ENCODE peak calls at places on chromosome 16, in five cellular contexts. I, H, E, D and V are unnamed samples.

GRCh38 chr16:6375471-6376075 is 957.1 kb upstream of the RBFOX1 start:
- DNase-seq in D (no peak), I (no peak), E (peak; percentile 9), H (no peak), V (no peak)

GRCh38 chr16:66568355-66568754 is 2.1 kb downstream of the CMTM1 start:
- DNase-seq in H (no peak), E (peak; percentile 49), D (no peak), I (peak; percentile 57), V (no peak)

GRCh38 chr16:78291642-78292041 is 192.2 kb downstream of the WWOX start:
- DNase-seq in H (no peak), D (no peak), I (no peak), E (no peak), V (no peak)

GRCh38 chr16:14485811-14486519 is 144.1 kb downstream of the PARN start:
- DNase-seq in D (no peak), I (no peak), E (no peak), H (no peak), V (no peak)

GRCh38 chr16:89565256-89565505 is 4.7 kb downstream of the RPL13 start:
- DNase-seq in H (no peak), D (no peak), I (no peak), E (no peak), V (no peak)

GRCh38 chr16:4936991-4937781 is at the start of gene PPL:
- DNase-seq in D (no peak), I (no peak), H (peak; percentile 98), E (no peak), V (no peak)

GRCh38 chr16:17026600-17027242 is 444.0 kb downstream of the XYLT1 start:
- DNase-seq in H (no peak), I (no peak), D (no peak), E (no peak), V (no peak)

GRCh38 chr16:16004314-16004749 is 54.9 kb downstream of the ABCC1 start:
- DNase-seq in I (peak; percentile 95), D (no peak), H (no peak), E (peak; percentile 88), V (no peak)

GRCh38 chr16:57723170-57723569 is 12.4 kb upstream of the KATNB1 start:
- DNase-seq in I (no peak), H (no peak), D (no peak), E (peak; percentile 28), V (no peak)

GRCh38 chr16:65123846-65124513 is 2.1 kb upstream of the CDH11 start:
- DNase-seq in I (peak; percentile 19), D (no peak), E (peak; percentile 55), H (no peak), V (no peak)

GRCh38 chr16:65122724-65122973 is 786 bp upstream of the CDH11 start:
- DNase-seq in E (no peak), D (no peak), I (no peak), H (no peak), V (no peak)

GRCh38 chr16:65120811-65121721 is 797 bp downstream of the CDH11 start:
- DNase-seq in D (no peak), I (peak; percentile 37), E (peak; percentile 51), H (peak; percentile 37), V (no peak)

GRCh38 chr16:65122974-65123845 is 1.3 kb upstream of the CDH11 start:
- DNase-seq in H (peak; percentile 69), D (no peak), I (peak; percentile 63), E (peak; percentile 67), V (no peak)

GRCh38 chr16:65121870-65122723 is at the start of gene CDH11:
- DNase-seq in D (peak; percentile 70), H (peak; percentile 62), I (peak; percentile 82), E (peak; percentile 92), V (no peak)
- TF ChIP-seq CTCF in D (peak; percentile 53), H (no peak), I (peak; percentile 50), E (peak; percentile 46), V (peak; percentile 64)

DNA sequence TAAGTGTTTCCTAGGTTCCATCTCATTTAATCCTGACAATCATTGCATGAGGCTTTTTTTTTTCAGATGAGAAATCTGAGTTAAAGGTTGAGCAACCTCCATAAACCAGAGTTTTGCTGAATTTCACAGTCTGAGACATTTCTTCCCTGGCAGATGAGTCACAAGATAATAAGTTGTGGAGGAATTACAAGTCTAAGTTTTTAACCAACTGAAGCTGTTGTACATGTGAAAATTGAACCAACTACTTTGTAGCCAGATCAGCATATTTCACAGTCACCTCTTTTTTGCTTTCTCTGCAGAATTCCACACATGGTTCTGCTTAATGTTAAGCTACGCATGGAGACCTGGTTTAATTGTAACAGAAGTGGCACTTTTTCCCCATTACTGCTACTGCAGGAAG is 765.6 kb downstream of the CDH11 start:
- DNase-seq in D (peak; percentile 81), H (no peak), E (peak; percentile 93), I (peak; percentile 87), V (peak; percentile 77)
- H3K4me3 ChIP-seq in D (no peak overlapping the region), H (no peak overlapping the region), E (no peak overlapping the region), I (no peak overlapping the region), V (no peak overlapping the region)

GRCh38 chr16:2586241-2586640 is 48.4 kb downstream of the PDPK1 start:
- DNase-seq in D (no peak), H (no peak), I (no peak), E (no peak), V (no peak)
- TF ChIP-seq CTCF in D (no peak), H (no peak), I (peak; percentile 10), E (peak; percentile 37), V (peak; percentile 6)

DNA sequence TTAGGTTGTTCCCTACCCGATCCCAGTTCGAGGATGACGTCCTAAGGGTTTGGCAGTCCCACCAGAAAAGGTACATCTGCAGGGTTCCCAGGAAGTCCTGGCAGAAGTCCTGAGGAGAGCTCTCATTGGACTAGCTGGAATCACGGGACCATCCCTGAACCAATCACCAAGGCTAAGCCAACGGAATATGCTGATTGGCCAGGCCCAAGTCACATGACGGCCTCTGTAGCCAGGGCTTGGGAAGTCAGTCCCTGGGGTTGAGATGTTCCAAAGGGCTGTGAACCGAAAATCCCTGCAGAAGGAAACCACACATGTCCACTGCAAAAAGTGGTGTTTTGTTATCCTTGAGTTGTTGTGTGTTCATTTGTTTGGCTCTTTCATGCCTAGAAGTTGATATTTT is 68.2 kb upstream of the ZNF423 start:
- DNase-seq in D (no peak), E (peak; percentile 6), I (no peak), H (no peak), V (no peak)
- H3K4me3 ChIP-seq in D (no peak overlapping the region), E (no peak overlapping the region), I (no peak overlapping the region), H (no peak overlapping the region), V (no peak overlapping the region)

DNA sequence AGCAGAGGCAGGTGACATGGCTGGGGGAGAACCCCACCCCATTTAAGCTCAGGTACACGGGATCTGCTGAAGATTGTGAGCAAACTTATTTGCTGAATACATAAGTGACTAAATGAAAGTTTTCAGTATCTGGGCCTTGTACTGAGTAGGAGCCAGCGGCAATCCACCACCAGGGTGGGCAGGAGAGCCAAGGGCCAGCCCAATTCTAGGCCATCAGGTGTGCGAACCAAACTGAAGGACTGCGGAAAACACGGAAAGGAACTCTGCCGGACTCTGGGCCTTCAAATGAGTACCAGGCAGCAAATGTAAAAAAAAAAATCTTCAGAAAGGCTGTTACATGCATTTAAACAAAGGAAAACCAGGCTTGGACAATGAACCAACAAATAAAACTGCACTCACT is 19.7 kb downstream of the ARHGAP17 start:
- DNase-seq in I (no peak), H (no peak), E (no peak), D (no peak), V (no peak)
- TF ChIP-seq CTCF in I (no peak), H (no peak), E (peak; percentile 25), D (no peak), V (no peak)